ENCODE peak calls at places on chromosomes 12 and 14, in four cellular contexts. V is osteocyte, Z is keratinocyte, N is GM13977. R is an unnamed sample.

GRCh38 chr14:36478782-36479181 is 41.2 kb downstream of the NKX2-1 start:
- DNase-seq in V (no peak), Z (peak; percentile 28), N (no peak), R (no peak)

GRCh38 chr14:105974902-105975301 is 448.5 kb downstream of the TMEM121 start:
- DNase-seq in N (peak; percentile 35), Z (no peak), V (no peak), R (peak; percentile 67)

GRCh38 chr12:4934651-4935050 is 24.9 kb downstream of the KCNA1 start:
- DNase-seq in V (no peak), N (no peak), Z (peak; percentile 26), R (no peak)

GRCh38 chr12:131832393-131833231 is 4.4 kb downstream of the MMP17 start:
- DNase-seq in Z (no peak), N (no peak), V (no peak), R (no peak)

GRCh38 chr12:39752482-39753147 is 133.0 kb upstream of the ABCD2 start:
- DNase-seq in N (no peak), Z (no peak), V (no peak), R (no peak)

GRCh38 chr12:47270782-47271664 is 191.3 kb upstream of the AMIGO2 start:
- DNase-seq in V (no peak), Z (no peak), N (no peak), R (no peak)

GRCh38 chr14:93059917-93060545 is 55.7 kb downstream of the ITPK1 start:
- DNase-seq in Z (no peak), V (no peak), N (no peak), R (no peak)

GRCh38 chr12:77070382-77071294 is 5.3 kb upstream of the E2F7 start:
- DNase-seq in Z (no peak), V (no peak), N (peak; percentile 35), R (no peak)

GRCh38 chr12:51941669-51942455 is 9.6 kb upstream of the ACVR1B start:
- DNase-seq in Z (peak; percentile 69), N (no peak), V (peak; percentile 53), R (no peak)

GRCh38 chr14:50010752-50011151 is 105.6 kb downstream of the VCPKMT start:
- DNase-seq in V (no peak), Z (no peak), N (no peak), R (no peak)

GRCh38 chr14:36132826-36133225 is 43.7 kb downstream of the PTCSC3 start:
- DNase-seq in V (no peak), N (no peak), Z (no peak), R (no peak)

GRCh38 chr12:75208851-75209781 is 523 bp downstream of the KCNC2 start:
- DNase-seq in V (no peak), Z (no peak), N (peak; percentile 34), R (no peak)

GRCh38 chr12:107732365-107732764 is 28.6 kb downstream of the PRDM4 start:
- DNase-seq in N (no peak), Z (no peak), V (no peak), R (no peak)

GRCh38 chr12:44377443-44378160 is 498.5 kb downstream of the NELL2 start:
- DNase-seq in V (no peak), N (no peak), Z (no peak), R (no peak)

GRCh38 chr12:83128529-83128928 is 441.8 kb downstream of the TMTC2 start:
- DNase-seq in Z (no peak), V (no peak), N (no peak), R (no peak)

GRCh38 chr14:98130691-98131090 is 1141.3 kb downstream of the BCL11B start:
- DNase-seq in N (no peak), Z (no peak), V (no peak), R (no peak)

GRCh38 chr12:104317538-104318210 is 14.1 kb downstream of the EID3 start:
- DNase-seq in V (no peak), N (no peak), Z (no peak), R (no peak)

GRCh38 chr14:100222219-100223093 is 16.5 kb upstream of the YY1 start:
- DNase-seq in N (no peak), Z (no peak), V (no peak), R (no peak)

GRCh38 chr14:69768873-69769272 is 1.9 kb downstream of the SRSF5 start:
- DNase-seq in Z (no peak), N (no peak), V (peak; percentile 15), R (no peak)

GRCh38 chr12:51362307-51362706 is 15.8 kb upstream of the CELA1 start:
- DNase-seq in V (no peak), N (no peak), Z (no peak), R (no peak)

GRCh38 chr12:20268121-20268732 is 100.1 kb upstream of the PDE3A start:
- DNase-seq in V (no peak), N (no peak), Z (no peak), R (no peak)

GRCh38 chr12:66623455-66623854 is 55.4 kb downstream of the GRIP1 start:
- DNase-seq in N (no peak), Z (no peak), V (no peak), R (no peak)

GRCh38 chr12:106135075-106135474 is 3.7 kb downstream of the NUAK1 start:
- DNase-seq in V (no peak), N (no peak), Z (no peak), R (no peak)

GRCh38 chr12:118853634-118854033 is 127.7 kb upstream of the SRRM4 start:
- DNase-seq in N (no peak), Z (no peak), V (no peak), R (no peak)

GRCh38 chr12:86414201-86414600 is 158.0 kb upstream of the MGAT4C start:
- DNase-seq in V (no peak), Z (no peak), N (no peak), R (no peak)

GRCh38 chr12:67067453-67068203 is 201.5 kb upstream of the CAND1 start:
- DNase-seq in Z (no peak), V (no peak), N (no peak), R (no peak)

GRCh38 chr12:124352839-124353238 is 57.9 kb downstream of the RFLNA start:
- DNase-seq in N (no peak), V (no peak), Z (no peak), R (no peak)

GRCh38 chr14:102498005-102498677 is 11.4 kb downstream of the ANKRD9 start:
- DNase-seq in V (no peak), N (no peak), Z (no peak), R (no peak)

GRCh38 chr12:121581681-121582439 is 1.0 kb upstream of the KDM2B start:
- DNase-seq in V (no peak), Z (no peak), N (no peak), R (no peak)

GRCh38 chr14:65255029-65255545 is 152.8 kb upstream of the MAX start:
- DNase-seq in Z (no peak), V (no peak), N (no peak), R (no peak)

GRCh38 chr14:29926228-29926627 is 1.4 kb downstream of the PRKD1 start:
- DNase-seq in V (no peak), Z (no peak), N (no peak), R (no peak)

GRCh38 chr12:117533687-117534086 is 172.3 kb upstream of the NOS1 start:
- DNase-seq in Z (no peak), N (no peak), V (no peak), R (no peak)

GRCh38 chr14:23123419-23123818 is 4.4 kb upstream of the CEBPE start:
- DNase-seq in Z (no peak), V (no peak), N (no peak), R (no peak)

GRCh38 chr12:56462565-56462964 is 5.8 kb upstream of the SPRYD4 start:
- DNase-seq in V (no peak), N (no peak), Z (no peak), R (no peak)

GRCh38 chr12:56474389-56474788 is 6.0 kb downstream of the SPRYD4 start:
- DNase-seq in V (no peak), Z (no peak), N (no peak), R (no peak)

GRCh38 chr12:56469007-56469930 is 891 bp downstream of the SPRYD4 start:
- DNase-seq in Z (no peak), N (no peak), V (no peak), R (no peak)

DNA sequence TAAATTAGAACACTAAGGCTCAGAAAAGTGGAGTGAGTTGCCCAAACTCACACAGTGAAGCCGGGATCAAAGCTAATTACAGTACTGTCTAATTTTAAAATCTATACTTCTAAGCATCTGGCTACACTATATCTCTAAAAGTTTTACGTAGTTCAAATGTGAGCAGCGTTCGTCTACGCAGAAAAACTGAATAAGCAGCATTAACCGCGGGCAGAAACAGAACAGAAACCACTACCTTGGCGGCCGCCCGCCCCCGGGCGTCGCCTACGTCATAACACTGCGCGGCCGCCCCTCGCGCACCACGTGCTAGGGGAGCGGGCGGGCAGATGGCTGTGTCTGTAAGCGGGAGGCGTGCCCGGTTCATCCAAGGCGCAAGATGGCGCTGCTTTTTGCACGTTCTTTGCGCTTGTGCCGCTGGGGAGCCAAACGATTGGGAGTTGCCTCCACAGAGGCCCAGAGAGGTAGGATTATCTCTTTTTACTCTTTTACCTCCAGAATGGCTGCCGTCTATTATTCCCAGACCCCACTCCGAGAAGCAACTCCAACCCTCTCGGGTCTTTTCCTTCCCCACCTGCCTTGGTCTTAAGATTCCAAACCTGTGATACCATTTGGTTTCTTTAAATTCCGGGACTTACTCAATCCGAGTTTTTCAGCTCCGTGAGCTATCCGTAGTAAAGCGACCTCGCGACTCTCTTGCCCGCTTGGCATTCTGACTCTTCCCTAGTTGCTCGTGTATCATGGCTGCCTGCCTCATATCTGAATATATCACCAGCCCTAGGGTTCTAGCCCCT is at the start of gene SPRYD4:
- DNase-seq in N (peak; percentile 93), Z (no peak), V (peak; percentile 96), R (peak; percentile 93)
- TF ChIP-seq CTCF in N (peak; percentile 50), Z (peak; percentile 82), V (peak; percentile 39), R (no peak)

DNA sequence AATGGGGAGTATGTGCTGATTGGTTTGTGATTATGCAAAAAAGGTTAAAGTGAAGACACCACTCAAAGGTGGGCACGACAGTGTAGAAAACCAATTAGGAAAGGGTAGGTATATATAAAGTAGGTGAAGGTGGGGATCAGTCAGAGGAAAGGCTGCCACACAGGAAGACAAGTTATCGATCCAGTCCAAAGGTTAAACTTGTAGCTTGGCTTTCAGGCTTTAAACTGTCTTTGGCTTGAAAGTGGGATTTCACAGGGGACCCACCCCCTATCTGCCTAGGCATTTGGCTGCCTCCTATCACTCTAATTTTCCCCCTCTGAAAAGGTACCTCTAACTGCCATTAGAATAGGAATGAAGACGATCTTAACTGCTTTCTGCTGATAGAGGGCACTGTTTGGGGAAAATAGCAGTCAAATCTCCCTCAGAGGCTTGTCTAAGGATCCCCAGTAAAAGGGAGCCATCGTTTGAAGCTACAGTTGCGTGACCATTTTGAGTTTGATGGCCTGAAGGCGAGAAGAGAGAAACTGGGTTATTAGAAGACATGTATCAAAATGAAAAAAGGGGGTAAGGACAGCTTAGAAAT is 250.2 kb downstream of the GPHN start:
- DNase-seq in V (no peak), Z (no peak), N (no peak), R (no peak)
- TF ChIP-seq CTCF in V (no peak), Z (no peak), N (no peak), R (no peak)

GRCh38 chr12:93127582-93128331 is 198.7 kb upstream of the EEA1 start:
- DNase-seq in N (no peak), V (no peak), Z (no peak), R (no peak)
- TF ChIP-seq CTCF in N (no peak), V (peak; percentile 15), Z (peak; percentile 51), R (no peak)

DNA sequence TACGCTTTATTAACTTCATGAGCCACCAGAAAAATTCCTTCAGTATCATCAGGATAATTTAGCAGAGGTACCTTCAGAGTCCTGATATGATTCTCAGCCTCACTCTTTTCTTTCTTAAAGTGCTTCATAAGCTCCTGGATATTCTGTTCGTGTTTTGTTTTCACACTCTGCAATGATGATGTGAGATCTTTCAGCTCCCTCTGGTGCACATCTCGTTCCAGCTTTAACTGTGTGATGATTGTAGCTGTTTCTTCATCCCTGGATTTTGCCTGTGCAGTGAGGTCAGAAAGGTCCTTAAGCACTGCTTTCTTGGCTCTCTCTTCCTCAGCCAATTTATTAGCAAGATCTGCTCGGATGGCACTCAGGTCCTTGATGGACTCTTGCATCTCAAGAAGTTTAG is 156.7 kb downstream of the CEP128 start:
- DNase-seq in Z (no peak), V (no peak), N (no peak), R (no peak)
- TF ChIP-seq CTCF in Z (peak; percentile 44), V (peak; percentile 58), N (no peak), R (no peak)

GRCh38 chr12:12714276-12715001 is 2.7 kb upstream of the CDKN1B start:
- DNase-seq in N (peak; percentile 38), V (no peak), Z (no peak), R (peak; percentile 45)
- TF ChIP-seq CTCF in N (peak; percentile 41), V (peak; percentile 21), Z (peak; percentile 43), R (peak; percentile 21)